ENCODE peak calls at places on chromosomes 12 and 14, in five cellular contexts. K is breast epithelium; S is fibroblast of lung; H is CD4-positive, CD25-positive, alpha-beta regulatory T cell; I is GM23338. J is an unnamed sample.

GRCh38 chr14:95045255-95045701 is 112.1 kb downstream of the DICER1 start:
- DNase-seq in K (peak; percentile 4), S (no peak), I (no peak), H (no peak), J (no peak)

GRCh38 chr12:2879853-2880252 is 2.8 kb downstream of the RHNO1 start:
- DNase-seq in H (peak; percentile 88), I (no peak), K (no peak), S (no peak), J (no peak)

GRCh38 chr12:124480469-124481256 is 86.7 kb downstream of the NCOR2 start:
- DNase-seq in S (peak; percentile 72), H (peak; percentile 74), I (no peak), K (peak; percentile 71), J (no peak)

GRCh38 chr12:53726946-53727309 is 324 bp downstream of the CALCOCO1 start:
- DNase-seq in S (peak; percentile 40), H (no peak), I (peak; percentile 55), K (no peak), J (no peak)

GRCh38 chr12:109910969-109911348 is 10.9 kb downstream of the TCHP start:
- DNase-seq in I (peak; percentile 93), H (peak; percentile 36), S (peak; percentile 25), K (no peak), J (no peak)

GRCh38 chr12:29314421-29314820 is 66.6 kb downstream of the ERGIC2 start:
- DNase-seq in S (no peak), H (no peak), I (no peak), K (no peak), J (no peak)

GRCh38 chr14:58912287-58912686 is 274.5 kb downstream of the DACT1 start:
- DNase-seq in I (no peak), H (no peak), K (no peak), S (no peak), J (no peak)

GRCh38 chr12:68334136-68334535 is 2.0 kb upstream of the MDM1 start:
- DNase-seq in S (no peak), H (peak; percentile 77), K (no peak), I (peak; percentile 41), J (peak; percentile 9)

GRCh38 chr12:67649165-67650126 is 901 bp downstream of the DYRK2 start:
- DNase-seq in I (peak; percentile 32), H (peak; percentile 44), S (no peak), K (no peak), J (peak; percentile 43)

GRCh38 chr14:65156568-65157366 is 54.5 kb upstream of the MAX start:
- DNase-seq in I (no peak), K (peak; percentile 20), S (peak; percentile 93), H (no peak), J (no peak)

GRCh38 chr12:57135487-57135886 is 7.2 kb downstream of the LRP1 start:
- DNase-seq in I (peak; percentile 46), S (peak; percentile 74), K (no peak), H (no peak), J (no peak)

GRCh38 chr12:122860052-122860853 is 25.0 kb downstream of the HIP1R start:
- DNase-seq in I (peak; percentile 84), S (peak; percentile 83), H (peak; percentile 80), K (peak; percentile 80), J (peak; percentile 75)

GRCh38 chr12:110337912-110338710 is 57.1 kb downstream of the ATP2A2 start:
- DNase-seq in S (no peak), K (no peak), H (no peak), I (no peak), J (no peak)

GRCh38 chr12:122687091-122687490 is 16.1 kb downstream of the HCAR2 start:
- DNase-seq in H (no peak), K (no peak), S (peak; percentile 20), I (no peak), J (no peak)

GRCh38 chr14:89504602-89505320 is 87.7 kb upstream of the FOXN3 start:
- DNase-seq in H (peak; percentile 52), I (no peak), S (peak; percentile 76), K (no peak), J (no peak)

GRCh38 chr12:93484315-93484981 is 17.1 kb downstream of the MRPL42 start:
- DNase-seq in H (no peak), K (no peak), S (peak; percentile 62), I (no peak), J (no peak)

GRCh38 chr12:10636611-10637010 is 23.2 kb upstream of the MAGOHB start:
- DNase-seq in K (no peak), I (peak; percentile 11), H (no peak), S (no peak), J (no peak)

GRCh38 chr12:117863004-117863709 is 105.6 kb downstream of the KSR2 start:
- DNase-seq in K (no peak), S (no peak), H (no peak), I (no peak), J (no peak)

GRCh38 chr12:123532808-123533649 is 490 bp downstream of the RILPL1 start:
- DNase-seq in H (peak; percentile 17), K (no peak), S (peak; percentile 36), I (peak; percentile 76), J (no peak)

GRCh38 chr12:91355150-91356006 is 172.8 kb upstream of the DCN start:
- DNase-seq in I (peak; percentile 79), K (peak; percentile 55), S (peak; percentile 85), H (peak; percentile 56), J (peak; percentile 38)

GRCh38 chr12:131041216-131041967 is 87.7 kb downstream of the ADGRD1 start:
- DNase-seq in K (no peak), S (no peak), I (no peak), H (no peak), J (no peak)

GRCh38 chr12:95857151-95857550 is 1.6 kb upstream of the SNRPF start:
- DNase-seq in H (no peak), I (peak; percentile 77), S (no peak), K (no peak), J (no peak)

GRCh38 chr14:53954551-53955233 is 1.9 kb downstream of the BMP4 start:
- DNase-seq in K (no peak), S (peak; percentile 41), H (peak; percentile 31), I (no peak), J (no peak)

GRCh38 chr14:24309538-24310386 is at the start of gene LTB4R2:
- DNase-seq in I (no peak), S (no peak), H (no peak), K (no peak), J (no peak)

GRCh38 chr12:49187184-49187583 is 1.7 kb downstream of the TUBA1A start:
- DNase-seq in S (peak; percentile 81), K (peak; percentile 51), H (no peak), I (no peak), J (peak; percentile 11)

GRCh38 chr14:69464829-69465228 is 19.7 kb upstream of the PLEKHD1 start:
- DNase-seq in H (no peak), I (no peak), K (no peak), S (peak; percentile 66), J (no peak)

GRCh38 chr12:70762000-70762399 is 124.8 kb upstream of the PTPRB start:
- DNase-seq in K (no peak), H (no peak), I (no peak), S (no peak), J (no peak)

GRCh38 chr12:6181166-6181565 is 19.0 kb upstream of the CD9 start:
- DNase-seq in H (no peak), S (no peak), K (no peak), I (no peak), J (no peak)
- H3K27ac ChIP-seq in H (no peak overlapping the region), S (peak overlapping the region; percentile 90), K (no peak overlapping the region), I (no peak overlapping the region), J (no peak overlapping the region)

DNA sequence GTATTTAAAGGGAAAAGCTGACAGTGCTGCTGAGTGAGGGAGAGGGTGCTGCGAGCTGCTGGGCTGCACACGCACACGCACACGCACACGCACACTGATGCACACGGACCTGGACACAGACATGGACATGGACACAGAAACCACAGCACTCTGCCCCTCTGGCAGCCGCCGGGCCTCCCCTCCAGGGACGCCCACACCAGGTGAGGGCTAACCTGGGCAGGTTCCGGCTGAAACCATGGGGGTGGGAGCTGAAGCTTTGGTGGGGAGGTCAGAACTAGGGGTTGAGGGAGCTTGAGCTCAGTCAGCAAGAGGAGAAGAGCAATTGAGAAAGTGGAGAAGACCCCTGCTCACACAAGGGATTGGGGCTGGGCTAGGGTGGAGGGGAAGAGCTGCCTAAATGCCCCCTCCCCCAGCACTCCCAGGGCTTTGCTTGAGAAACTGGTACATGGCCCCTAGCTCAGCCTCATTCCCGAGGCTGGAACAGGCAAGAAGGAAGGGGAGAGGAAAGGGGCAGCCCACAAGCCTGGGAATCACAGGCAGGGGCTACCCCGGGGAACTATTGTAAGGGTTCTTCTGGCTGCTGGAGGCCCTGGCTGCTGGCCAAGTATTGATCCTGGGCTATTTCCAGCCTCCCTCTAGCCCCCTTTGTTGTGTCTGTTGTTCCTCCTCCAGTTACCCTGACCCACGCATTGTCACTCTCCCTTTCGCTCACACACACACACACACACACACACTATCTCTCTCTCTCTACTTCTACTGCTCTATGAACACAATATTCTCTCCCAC is at the start of gene REM2:
- DNase-seq in I (peak; percentile 51), K (no peak), H (no peak), S (no peak), J (no peak)
- H3K27ac ChIP-seq in I (no peak within 1 kb of the TSS), K (no peak within 1 kb of the TSS), H (no peak within 1 kb of the TSS), S (no peak within 1 kb of the TSS), J (peak within 1 kb of the TSS; percentile 58)

DNA sequence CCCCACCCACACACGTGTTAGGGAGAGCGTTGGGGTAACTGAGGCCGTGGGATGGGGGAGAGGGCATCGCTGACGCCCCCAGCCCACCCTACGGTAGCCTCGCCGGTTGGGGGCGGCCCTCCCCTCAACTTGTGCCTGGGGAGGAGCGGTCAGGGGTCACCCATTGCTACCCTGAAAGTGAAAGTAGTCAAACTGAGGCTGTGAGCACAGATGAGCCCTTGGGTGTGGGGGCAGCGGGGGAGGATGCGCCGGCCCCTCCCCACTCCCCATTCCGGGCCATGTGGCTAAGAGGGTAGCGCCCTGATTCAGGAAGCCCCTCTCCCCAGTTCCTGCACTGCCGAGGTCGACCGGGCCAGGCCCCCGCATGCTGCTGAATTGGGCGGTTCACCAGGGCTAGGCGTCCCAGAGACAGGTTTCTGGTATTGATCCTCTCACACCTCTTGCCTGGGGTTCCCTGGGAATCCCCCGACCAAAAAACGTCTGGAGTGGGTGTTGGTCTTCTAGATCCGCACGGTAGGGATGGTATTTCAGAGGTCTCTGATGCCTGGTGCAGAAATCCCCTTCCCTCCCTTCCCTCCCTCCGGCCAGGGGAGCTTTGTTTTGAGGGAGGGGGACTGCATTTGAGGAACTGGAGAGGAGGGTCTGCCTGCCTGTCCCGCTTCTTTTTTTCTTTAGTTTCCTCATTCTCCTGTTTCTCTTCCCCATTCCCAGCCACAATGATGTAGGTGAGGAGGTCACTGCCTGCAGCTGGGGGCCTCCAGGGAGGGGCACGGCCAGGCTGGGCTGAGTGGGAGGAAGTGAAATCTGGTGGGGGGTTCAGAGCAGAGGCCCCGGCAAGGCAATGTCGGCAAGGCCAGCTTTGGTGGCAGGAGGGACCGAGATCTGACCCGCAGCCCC is 999 bp downstream of the SH2B3 start:
- DNase-seq in K (no peak), S (no peak), I (no peak), H (peak; percentile 59), J (peak; percentile 38)
- H3K27ac ChIP-seq in K (peak overlapping the region; percentile 93), S (peak overlapping the region; percentile 85), I (no peak overlapping the region), H (peak overlapping the region; percentile 91), J (peak overlapping the region; percentile 97)

GRCh38 chr12:104312202-104312601 is 8.7 kb downstream of the EID3 start:
- DNase-seq in K (no peak), S (no peak), H (no peak), I (no peak), J (no peak)

GRCh38 chr12:104315326-104316224 is 12.0 kb downstream of the EID3 start:
- DNase-seq in H (no peak), I (no peak), S (peak; percentile 40), K (no peak), J (no peak)

GRCh38 chr12:104313568-104314241 is 10.2 kb downstream of the EID3 start:
- DNase-seq in I (no peak), H (no peak), K (no peak), S (no peak), J (no peak)

GRCh38 chr12:104312654-104313053 is 9.1 kb downstream of the EID3 start:
- DNase-seq in I (no peak), K (no peak), H (no peak), S (no peak), J (no peak)

GRCh38 chr12:104314242-104314614 is 10.7 kb downstream of the EID3 start:
- DNase-seq in I (no peak), H (no peak), S (no peak), K (no peak), J (no peak)
- H3K27ac ChIP-seq in I (no peak overlapping the region), H (no peak overlapping the region), S (peak overlapping the region; percentile 6), K (no peak overlapping the region), J (no peak overlapping the region)

J was measured in naive thymus-derived CD4-positive, alpha-beta T cell.